ENCODE peak calls at places on chromosomes 11 and 22, in seven cellular contexts. K is tibial nerve, S is right lobe of liver, E is Peyer's patch, W is stomach, T is IMR-90, O is HCT116. G is an unnamed sample.

GRCh38 chr11:110301577-110301976 is 5.2 kb upstream of the RDX start:
- DNase-seq in K (no peak), S (no peak), E (no peak), W (no peak), T (no peak), O (no peak), G (no peak)

GRCh38 chr22:34855471-34855870 is 210.5 kb upstream of the ISX start:
- DNase-seq in K (no peak), S (no peak), E (no peak), W (no peak), T (no peak), O (no peak), G (no peak)

GRCh38 chr11:19241260-19242183 is 777 bp upstream of the E2F8 start:
- DNase-seq in K (no peak), S (peak; percentile 39), E (no peak), W (no peak), T (no peak), O (no peak), G (no peak)

GRCh38 chr22:23825246-23825905 is 13.4 kb downstream of the DERL3 start:
- DNase-seq in K (no peak), S (no peak), E (no peak), W (no peak), T (no peak), O (no peak), G (no peak)

GRCh38 chr11:110730773-110731172 is 18.5 kb upstream of the ARHGAP20 start:
- DNase-seq in K (no peak), S (no peak), E (no peak), W (no peak), T (no peak), O (no peak), G (no peak)

GRCh38 chr11:130727715-130728114 is 188.6 kb downstream of the SNX19 start:
- DNase-seq in K (no peak), S (no peak), E (no peak), W (no peak), T (no peak), O (no peak), G (no peak)

GRCh38 chr22:21448627-21449416 is 18.4 kb upstream of the TMEM191C start:
- DNase-seq in K (no peak), S (no peak), E (peak; percentile 39), W (peak; percentile 22), T (no peak), O (no peak), G (peak; percentile 9)

GRCh38 chr11:105344938-105345337 is 205.4 kb upstream of the CARD18 start:
- DNase-seq in K (no peak), S (no peak), E (no peak), W (no peak), T (no peak), O (no peak), G (no peak)

GRCh38 chr22:43850529-43850928 is 11.8 kb downstream of the SULT4A1 start:
- DNase-seq in K (no peak), S (no peak), E (no peak), W (peak; percentile 3), T (no peak), O (no peak), G (no peak)

GRCh38 chr11:33984682-33985389 is 66.7 kb upstream of the CAPRIN1 start:
- DNase-seq in K (no peak), S (no peak), E (no peak), W (no peak), T (no peak), O (no peak), G (no peak)

GRCh38 chr11:11409916-11410315 is 56.9 kb upstream of the CSNK2A3 start:
- DNase-seq in K (no peak), S (no peak), E (no peak), W (no peak), T (no peak), O (no peak), G (no peak)

GRCh38 chr22:33918676-33919590 is 1.3 kb downstream of the LARGE1 start:
- DNase-seq in K (no peak), S (no peak), E (no peak), W (no peak), T (peak; percentile 45), O (no peak), G (no peak)

GRCh38 chr11:32312865-32313403 is 122.4 kb downstream of the WT1 start:
- DNase-seq in K (no peak), S (peak; percentile 28), E (no peak), W (no peak), T (peak; percentile 52), O (peak; percentile 63), G (peak; percentile 79)

GRCh38 chr11:19422257-19422656 is 181.5 kb upstream of the E2F8 start:
- DNase-seq in K (no peak), S (no peak), E (no peak), W (no peak), T (no peak), O (no peak), G (no peak)

GRCh38 chr11:72113170-72113808 is 794 bp upstream of the ANAPC15 start:
- DNase-seq in K (no peak), S (no peak), E (no peak), W (no peak), T (peak; percentile 52), O (no peak), G (peak; percentile 54)

GRCh38 chr11:78380615-78381029 is 37.0 kb downstream of the GAB2 start:
- DNase-seq in K (no peak), S (no peak), E (no peak), W (no peak), T (peak; percentile 90), O (no peak), G (no peak)

GRCh38 chr22:46693634-46694422 is 44.2 kb downstream of the CERK start:
- DNase-seq in K (no peak), S (no peak), E (no peak), W (no peak), T (no peak), O (no peak), G (no peak)

GRCh38 chr11:77071671-77072605 is 5.2 kb downstream of the CAPN5 start:
- DNase-seq in K (no peak), S (no peak), E (peak; percentile 68), W (peak; percentile 25), T (peak; percentile 37), O (no peak), G (peak; percentile 28)

DNA sequence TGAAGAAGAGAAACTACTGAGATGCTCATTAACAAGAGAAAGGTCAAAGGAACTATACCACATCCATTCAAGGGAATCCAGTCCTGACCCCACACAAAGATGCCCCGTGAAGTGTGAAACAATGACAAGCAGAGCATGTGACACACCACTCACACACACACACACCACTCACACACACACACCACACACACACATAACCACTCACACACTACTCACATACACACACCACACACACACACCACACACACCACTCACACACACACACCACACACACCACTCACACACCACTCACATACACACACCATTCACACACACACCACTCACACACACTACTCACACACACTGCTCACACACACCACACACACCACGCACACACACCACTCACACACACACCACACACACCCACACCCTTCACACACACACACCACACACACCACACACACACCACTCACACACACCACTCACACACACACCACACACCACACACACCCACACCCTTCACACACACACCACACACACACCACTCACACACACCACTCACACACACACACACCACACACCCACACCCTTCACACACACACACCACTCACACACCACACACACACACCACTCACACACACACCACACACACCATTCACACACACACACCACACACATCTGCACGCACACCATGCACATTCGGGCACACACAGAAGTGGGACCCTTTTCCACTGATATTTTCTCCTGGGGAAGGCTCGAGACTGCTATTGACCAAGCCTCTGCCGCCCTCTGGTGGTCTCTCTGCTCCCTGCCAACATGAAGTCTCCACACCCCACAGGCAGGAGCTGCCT is 32.0 kb upstream of the COMT start:
- DNase-seq in K (peak; percentile 98), S (peak; percentile 83), E (peak; percentile 94), W (peak; percentile 89), T (peak; percentile 73), O (peak; percentile 51), G (peak; percentile 88)
- TF ChIP-seq POLR2A in K (no peak), S (no peak), E (no peak), W (no peak), T (peak; percentile 39), O (no peak), G (no peak)

DNA sequence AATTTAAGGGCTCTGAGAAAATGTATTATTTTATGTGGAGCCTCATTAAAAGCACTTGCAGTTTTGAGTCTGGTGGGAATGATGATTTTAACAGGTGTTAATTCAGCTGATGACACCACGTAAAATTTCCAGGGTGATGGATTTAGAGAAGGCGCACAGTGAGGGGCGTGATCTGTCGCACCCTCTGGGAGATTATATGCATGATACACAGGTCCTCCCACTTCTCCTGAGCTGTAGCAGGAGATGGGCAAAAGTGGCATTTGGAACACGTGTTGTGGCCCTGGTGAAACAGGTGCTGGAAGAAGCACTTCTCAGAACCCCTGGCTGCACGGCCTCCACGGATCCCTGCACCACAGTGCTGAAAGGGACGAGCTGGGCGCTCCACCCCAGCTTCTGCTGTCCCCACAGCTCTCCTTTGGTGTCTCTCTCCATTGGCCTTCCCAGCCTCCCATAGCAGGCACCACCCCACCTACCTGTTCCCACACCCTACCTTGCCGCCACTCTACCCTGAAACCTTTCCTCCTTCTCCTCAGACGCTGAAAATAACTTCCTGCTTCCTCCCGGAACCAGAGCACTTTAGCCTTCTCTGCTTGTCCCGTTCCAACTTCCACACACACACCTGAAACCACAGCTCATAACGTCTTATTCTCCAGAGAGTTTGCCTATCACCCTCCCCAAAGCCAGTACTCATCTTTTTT is 6.9 kb upstream of the SORL1 start:
- DNase-seq in K (no peak), S (no peak), E (no peak), W (no peak), T (no peak), O (no peak), G (no peak)
- H3K4me1 ChIP-seq in K (no peaks in the 10 kb centered on the region), S (no peaks in the 10 kb centered on the region), E (peaks cover 15% of the 10 kb centered on the region), W (peaks cover 8% of the 10 kb centered on the region), T (no peaks in the 10 kb centered on the region), O (no peaks in the 10 kb centered on the region), G (no peaks in the 10 kb centered on the region)

GRCh38 chr22:24952837-24953293 is 349 bp downstream of the KIAA1671 start:
- DNase-seq in K (peak; percentile 27), S (peak; percentile 55), E (peak; percentile 69), W (peak; percentile 61), T (peak; percentile 7), O (peak; percentile 31), G (peak; percentile 87)
- TF ChIP-seq POLR2A in K (no peak), S (no peak), E (no peak), W (no peak), T (no peak), O (no peak), G (no peak)

DNA sequence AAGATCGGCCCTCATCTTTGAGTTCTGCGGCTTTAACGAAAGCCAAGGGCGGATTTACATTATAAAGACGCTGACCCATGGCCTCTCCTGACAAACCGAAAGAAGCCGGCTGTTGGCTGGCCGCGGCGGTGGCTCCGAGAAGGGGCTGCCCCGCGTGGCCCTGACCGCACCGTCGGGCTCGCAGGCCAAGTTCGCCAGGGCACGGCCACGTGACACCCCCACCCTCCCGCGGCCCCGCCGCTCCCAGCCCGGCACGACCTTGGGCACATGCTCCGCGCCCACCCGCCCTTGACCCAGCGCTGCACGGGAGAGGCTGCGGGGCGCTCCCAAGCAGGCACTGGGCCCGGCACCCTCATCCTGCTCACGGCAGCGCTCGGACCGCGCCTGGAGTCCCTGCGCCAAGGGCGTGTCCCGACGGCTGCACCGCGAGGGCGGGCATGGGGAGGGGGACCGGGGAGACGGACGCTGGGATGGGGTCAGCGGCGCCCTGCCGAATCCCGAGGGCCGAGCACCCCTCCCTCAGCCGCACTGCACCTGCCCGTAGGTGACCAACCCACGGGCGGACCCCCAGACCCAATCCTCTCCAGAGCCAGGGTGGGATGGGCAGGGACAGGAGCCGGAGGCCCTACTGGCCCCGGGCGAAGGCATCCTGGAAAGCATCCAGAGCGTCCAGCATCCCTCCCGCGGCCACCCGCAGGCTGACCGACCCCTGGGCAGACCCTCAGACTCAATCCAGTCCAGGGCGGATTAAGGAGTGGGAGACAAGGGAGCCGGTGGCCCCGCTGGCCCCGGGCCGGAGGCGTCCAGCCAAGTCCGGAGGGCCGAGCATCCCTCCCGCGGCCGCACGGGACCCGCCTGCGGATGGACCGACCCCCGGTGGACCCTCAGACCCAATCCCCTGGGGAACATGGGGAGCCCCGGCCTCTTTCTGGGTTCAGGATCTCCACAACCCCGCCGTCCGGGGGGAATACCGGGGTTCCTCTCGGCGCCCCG is 759 bp downstream of the CPT1A start:
- DNase-seq in K (no peak), S (peak; percentile 83), E (peak; percentile 84), W (peak; percentile 82), T (peak; percentile 31), O (no peak), G (peak; percentile 82)
- H3K4me1 ChIP-seq in K (peaks cover 78% of the 10 kb centered on the region), S (no peaks in the 10 kb centered on the region), E (peaks cover 18% of the 10 kb centered on the region), W (peaks cover 71% of the 10 kb centered on the region), T (peaks cover 24% of the 10 kb centered on the region), O (peaks cover 36% of the 10 kb centered on the region), G (peaks cover 60% of the 10 kb centered on the region)

G was measured in adrenal gland.